ENCODE peak calls at places on chromosomes 12 and 14, in five cellular contexts. M, P, W, V and H are unnamed samples.

GRCh38 chr12:61993734-61994345 is 266.4 kb upstream of the USP15 start:
- DNase-seq in M (no peak), P (peak), W (no peak), V (peak), H (no peak)

GRCh38 chr12:46494424-46494823 is 121.9 kb upstream of the SLC38A2 start:
- DNase-seq in M (no peak), P (no peak), W (no peak), V (peak), H (no peak)

GRCh38 chr14:50106178-50106577 is 10.2 kb downstream of the VCPKMT start:
- DNase-seq in M (no peak), P (no peak), W (no peak), V (no peak), H (no peak)

GRCh38 chr12:106760184-106760531 is 14.3 kb upstream of the RIC8B start:
- DNase-seq in M (no peak), P (no peak), W (peak), V (peak), H (no peak)

GRCh38 chr12:52221912-52222457 is 11.1 kb upstream of the KRT7 start:
- DNase-seq in M (peak), P (peak), W (no peak), V (peak), H (peak)

GRCh38 chr12:132366341-132366861 is 37.0 kb upstream of the GALNT9 start:
- DNase-seq in M (peak), P (no peak), W (no peak), V (no peak), H (no peak)

GRCh38 chr14:102510616-102511520 is 1.3 kb upstream of the ANKRD9 start:
- DNase-seq in M (no peak), P (no peak), W (no peak), V (no peak), H (no peak)

GRCh38 chr14:31410048-31410654 is 10.2 kb downstream of the HEATR5A start:
- DNase-seq in M (no peak), P (no peak), W (no peak), V (no peak), H (no peak)

GRCh38 chr12:67394600-67394999 is 125.4 kb downstream of the CAND1 start:
- DNase-seq in M (no peak), P (peak), W (no peak), V (peak), H (no peak)

GRCh38 chr14:65206448-65207096 is 104.3 kb upstream of the MAX start:
- DNase-seq in M (no peak), P (peak), W (no peak), V (peak), H (no peak)

GRCh38 chr14:94048676-94049624 is 22.8 kb downstream of the OTUB2 start:
- DNase-seq in M (no peak), P (no peak), W (no peak), V (no peak), H (no peak)

GRCh38 chr12:64083285-64084210 is 138.5 kb downstream of the KICS2 start:
- DNase-seq in M (peak), P (peak), W (no peak), V (peak), H (peak)

GRCh38 chr14:21923820-21924219 is 250.2 kb upstream of the OR4E1 start:
- DNase-seq in M (no peak), P (no peak), W (peak), V (no peak), H (no peak)

GRCh38 chr12:106481246-106481645 is 101.6 kb upstream of the RFX4 start:
- DNase-seq in M (no peak), P (no peak), W (no peak), V (no peak), H (peak)

GRCh38 chr12:117143008-117143532 is 43.9 kb upstream of the TESC start:
- DNase-seq in M (no peak), P (no peak), W (no peak), V (peak), H (no peak)

GRCh38 chr14:53953828-53954550 is 2.6 kb downstream of the BMP4 start:
- DNase-seq in M (peak), P (peak), W (no peak), V (peak), H (no peak)

GRCh38 chr12:10829994-10830393 is 3.8 kb upstream of the TAS2R10 start:
- DNase-seq in M (no peak), P (no peak), W (no peak), V (no peak), H (no peak)

GRCh38 chr14:90503582-90503981 is 106.8 kb downstream of the CALM1 start:
- DNase-seq in M (no peak), P (no peak), W (no peak), V (no peak), H (no peak)

GRCh38 chr14:76926521-76927251 is 100.5 kb downstream of the LRRC74A start:
- DNase-seq in M (peak), P (no peak), W (peak), V (peak), H (peak)

GRCh38 chr12:92044435-92044834 is 101.2 kb downstream of the BTG1 start:
- DNase-seq in M (no peak), P (no peak), W (no peak), V (no peak), H (no peak)

GRCh38 chr14:51293149-51293925 is 53.3 kb downstream of the TMX1 start:
- DNase-seq in M (no peak), P (peak), W (no peak), V (peak), H (peak)

GRCh38 chr12:71160585-71160984 is 2.8 kb upstream of the TSPAN8 start:
- DNase-seq in M (no peak), P (peak), W (no peak), V (no peak), H (no peak)

GRCh38 chr14:64704145-64704742 is at the start of gene PLEKHG3:
- DNase-seq in M (peak), P (peak), W (no peak), V (peak), H (peak)

GRCh38 chr12:57224973-57225679 is 4.4 kb upstream of the SHMT2 start:
- DNase-seq in M (no peak), P (no peak), W (peak), V (no peak), H (no peak)

GRCh38 chr12:119802472-119802871 is 74.6 kb downstream of the CIT start:
- DNase-seq in M (peak), P (no peak), W (no peak), V (peak), H (peak)

GRCh38 chr12:15116073-15116472 is 105.1 kb downstream of the RERG start:
- DNase-seq in M (peak), P (no peak), W (no peak), V (no peak), H (no peak)

GRCh38 chr14:103126873-103127304 is 3.6 kb downstream of the TNFAIP2 start:
- DNase-seq in M (peak), P (peak), W (no peak), V (no peak), H (peak)

GRCh38 chr12:24773996-24774395 is 174.9 kb downstream of the BCAT1 start:
- DNase-seq in M (no peak), P (no peak), W (no peak), V (no peak), H (no peak)

GRCh38 chr12:27151479-27151878 is 69.1 kb upstream of the C12orf71 start:
- DNase-seq in M (no peak), P (no peak), W (no peak), V (no peak), H (no peak)

GRCh38 chr14:83170165-83170564 is 1636.5 kb upstream of the SEL1L start:
- DNase-seq in M (no peak), P (no peak), W (no peak), V (peak), H (no peak)

GRCh38 chr14:91163316-91163715 is 49.4 kb downstream of the DGLUCY start:
- DNase-seq in M (peak), P (no peak), W (no peak), V (no peak), H (no peak)

GRCh38 chr14:55540847-55541773 is 38.9 kb upstream of the KTN1 start:
- DNase-seq in M (no peak), P (peak), W (no peak), V (peak), H (no peak)

GRCh38 chr14:21528381-21529348 is 2.5 kb upstream of the SALL2 start:
- DNase-seq in M (no peak), P (no peak), W (no peak), V (peak), H (no peak)

GRCh38 chr14:20714593-20715250 is 26.2 kb downstream of the ANG start:
- DNase-seq in M (peak), P (peak), W (no peak), V (peak), H (peak)

GRCh38 chr12:89183985-89184435 is 168.3 kb downstream of the DUSP6 start:
- DNase-seq in M (no peak), P (peak), W (no peak), V (peak), H (no peak)

GRCh38 chr12:51630256-51630880 is 39.3 kb downstream of the SCN8A start:
- DNase-seq in M (no peak), P (no peak), W (no peak), V (no peak), H (no peak)

GRCh38 chr12:43501705-43502104 is 50.3 kb downstream of the ADAMTS20 start:
- DNase-seq in M (no peak), P (peak), W (no peak), V (peak), H (no peak)

GRCh38 chr12:109999983-110000505 is 814 bp downstream of the ANKRD13A start:
- DNase-seq in M (no peak), P (peak), W (peak), V (no peak), H (peak)

GRCh38 chr14:57889245-57889644 is 23.4 kb upstream of the SLC35F4 start:
- DNase-seq in M (peak), P (peak), W (no peak), V (no peak), H (no peak)

GRCh38 chr12:1993341-1993740 is 10.9 kb downstream of the DCP1B start:
- DNase-seq in M (no peak), P (peak), W (no peak), V (peak), H (no peak)
- H3K27ac ChIP-seq in M (no peak), P (peak), W (no peak), V (peak), H (no peak)

GRCh38 chr14:100225169-100225568 is 13.8 kb upstream of the YY1 start:
- DNase-seq in M (no peak), P (no peak), W (no peak), V (no peak), H (no peak)

GRCh38 chr14:100224229-100224628 is 14.7 kb upstream of the YY1 start:
- DNase-seq in M (no peak), P (no peak), W (no peak), V (no peak), H (no peak)

GRCh38 chr14:100221419-100222218 is 17.3 kb upstream of the YY1 start:
- DNase-seq in M (no peak), P (peak), W (peak), V (peak), H (no peak)

GRCh38 chr14:100222219-100223093 is 16.5 kb upstream of the YY1 start:
- DNase-seq in M (no peak), P (no peak), W (no peak), V (no peak), H (no peak)

DNA sequence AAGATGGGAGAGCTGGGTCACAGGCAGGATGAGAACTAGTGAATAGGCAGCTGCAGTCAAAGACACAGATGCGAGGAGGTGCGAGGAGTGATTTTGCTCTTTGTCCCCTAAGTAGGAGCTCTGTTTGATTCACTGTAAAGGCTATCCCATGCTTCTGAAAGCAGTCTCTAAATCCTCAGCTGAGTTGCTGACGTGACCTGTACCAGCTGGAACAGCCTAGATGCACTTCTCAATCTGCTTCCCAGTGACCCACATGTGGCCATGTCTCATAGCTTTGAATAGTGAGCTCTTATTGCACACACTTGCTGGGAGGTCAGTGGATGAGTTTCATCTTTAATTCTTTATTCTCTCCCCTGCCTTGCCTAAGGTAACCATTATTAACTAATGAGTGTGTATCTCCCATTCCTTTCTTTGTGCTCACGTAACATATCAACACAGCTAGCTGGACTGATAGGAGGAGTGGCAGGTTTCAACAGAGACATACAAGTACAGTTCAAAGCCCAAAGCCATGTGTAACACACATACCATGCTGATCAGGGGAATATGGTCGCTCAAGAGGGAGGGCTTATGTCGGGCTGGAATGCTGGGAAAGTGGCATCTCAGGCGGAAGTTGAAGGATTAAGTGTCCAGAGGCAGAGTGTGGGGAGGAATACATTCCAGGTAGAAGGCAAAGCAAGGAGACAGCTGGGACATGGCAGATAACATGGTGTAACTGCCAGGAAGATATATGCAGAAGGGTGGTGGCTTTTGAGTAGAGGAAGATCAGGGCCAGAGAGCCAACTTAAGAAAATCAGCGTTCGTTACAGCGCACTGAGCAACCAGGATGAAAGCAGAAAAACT is 15.4 kb upstream of the YY1 start:
- DNase-seq in M (no peak), P (no peak), W (no peak), V (peak), H (no peak)
- H3K27ac ChIP-seq in M (no peak), P (no peak), W (peak), V (no peak), H (no peak)

GRCh38 chr14:73944432-73945158 is 5.3 kb downstream of the FAM161B start:
- DNase-seq in M (no peak), P (no peak), W (no peak), V (no peak), H (no peak)
- H3K27ac ChIP-seq in M (no peak), P (no peak), W (no peak), V (no peak), H (no peak)

DNA sequence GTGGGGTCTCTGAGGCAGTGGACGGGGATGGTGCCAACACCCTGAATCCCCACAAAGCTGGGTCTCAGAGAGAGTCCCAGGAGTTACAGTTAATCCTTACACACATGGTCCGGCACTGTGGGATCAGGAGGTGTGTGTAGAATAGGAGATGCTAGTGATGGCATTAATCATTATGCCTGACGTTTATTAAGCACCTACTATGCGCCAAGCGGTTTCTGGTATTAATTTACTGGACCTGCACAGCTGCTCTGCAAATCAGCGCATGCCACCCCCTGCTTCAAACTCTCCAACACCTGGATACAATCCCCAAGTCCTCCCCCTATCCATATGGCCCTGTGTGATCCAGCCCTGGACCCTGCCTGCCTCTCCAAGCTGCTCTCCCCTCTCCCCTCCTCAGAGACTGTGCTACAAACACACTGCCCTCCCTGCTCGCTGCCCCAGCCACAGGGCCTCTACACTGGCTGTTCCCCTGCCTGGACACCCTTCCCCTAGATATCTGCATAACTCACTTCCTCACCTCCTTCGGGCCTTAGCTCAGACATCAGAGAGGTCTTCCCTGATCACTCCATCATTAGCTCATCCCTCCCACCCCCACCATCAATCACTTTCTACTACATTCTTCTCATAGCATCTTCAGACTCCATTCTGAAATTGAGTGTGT is 86.0 kb downstream of the RFLNA start:
- DNase-seq in M (no peak), P (no peak), W (no peak), V (no peak), H (no peak)
- H3K27ac ChIP-seq in M (peak), P (peak), W (no peak), V (peak), H (peak)

DNA sequence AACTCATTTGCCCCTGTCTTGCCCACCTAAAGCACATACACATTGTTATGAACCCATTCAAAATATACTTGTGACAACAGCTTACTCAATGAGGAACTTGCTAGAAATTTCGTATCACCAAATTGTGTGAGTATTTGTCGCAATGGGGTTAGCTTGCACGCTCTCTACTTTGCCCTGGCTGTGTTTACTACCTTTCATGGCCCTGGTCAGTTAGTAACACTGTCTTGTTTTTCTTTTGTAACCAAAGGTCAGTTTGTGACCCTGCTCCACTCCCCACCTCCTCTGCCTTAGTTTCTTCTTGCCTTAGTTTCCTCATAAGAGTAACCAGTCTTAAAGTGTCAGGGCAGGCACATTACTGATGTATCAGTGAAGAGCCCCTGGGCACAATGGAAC is 205.8 kb upstream of the EEA1 start:
- DNase-seq in M (no peak), P (no peak), W (no peak), V (no peak), H (no peak)
- H3K27ac ChIP-seq in M (no peak), P (no peak), W (no peak), V (peak), H (no peak)

GRCh38 chr12:6271281-6271680 is 39.2 kb upstream of the PLEKHG6 start:
- DNase-seq in M (no peak), P (no peak), W (no peak), V (no peak), H (no peak)
- H3K27ac ChIP-seq in M (no peak), P (peak), W (no peak), V (no peak), H (no peak)

DNA sequence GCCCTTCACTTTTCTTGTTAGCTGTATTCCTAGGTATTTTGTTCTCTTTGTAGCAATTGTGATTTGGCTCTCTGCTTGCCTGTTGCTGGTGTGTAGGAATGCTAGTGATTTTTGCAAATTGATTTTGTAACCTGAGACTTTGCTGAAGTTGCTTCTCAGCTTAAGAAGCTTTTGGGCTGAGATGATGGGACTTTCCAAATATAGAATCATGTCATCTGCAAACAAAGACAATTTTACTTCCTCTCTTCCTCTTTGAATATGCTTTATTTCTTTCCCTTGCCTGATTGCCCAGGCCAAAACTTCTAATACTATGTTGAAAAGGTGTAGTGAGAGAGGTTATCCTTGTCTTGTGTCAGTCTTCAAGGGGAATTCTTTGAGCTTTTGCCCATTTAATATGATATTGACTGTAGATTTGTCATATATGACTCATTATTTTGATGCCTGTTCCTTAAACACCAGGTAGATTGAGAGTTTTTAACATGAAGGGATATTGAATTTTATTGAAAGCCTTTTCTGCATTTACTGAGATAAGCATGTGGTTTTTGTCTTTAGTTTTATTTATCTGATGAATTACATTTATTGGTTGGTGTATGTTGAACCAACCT is 26.7 kb downstream of the CLECL1 start:
- DNase-seq in M (no peak), P (no peak), W (no peak), V (peak), H (no peak)
- H3K27ac ChIP-seq in M (no peak), P (no peak), W (no peak), V (no peak), H (no peak)

DNA sequence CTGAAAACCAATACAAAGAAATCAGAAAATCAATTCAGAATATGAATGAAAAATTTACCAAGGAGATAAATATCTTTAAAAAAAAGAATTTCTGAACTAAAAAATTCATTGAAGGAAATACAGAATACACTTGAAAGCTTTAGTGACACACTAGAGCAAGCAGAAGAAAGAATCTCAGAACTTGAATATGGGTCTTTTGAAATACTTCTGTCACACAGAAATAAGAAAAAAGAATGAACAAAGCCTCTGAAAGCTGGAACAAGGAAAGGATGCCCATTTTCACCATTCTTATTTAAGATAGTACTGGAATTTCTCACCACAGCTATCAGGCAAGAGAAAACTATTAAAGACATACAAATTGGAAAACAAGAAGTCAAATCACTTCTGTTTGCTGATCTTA is 103.1 kb upstream of the NEDD1 start:
- DNase-seq in M (no peak), P (no peak), W (no peak), V (no peak), H (no peak)
- H3K27ac ChIP-seq in M (no peak), P (no peak), W (no peak), V (no peak), H (no peak)